ENCODE peak calls at places on chromosomes 7 and 10, in four cellular contexts. Y, A, L and K are unnamed samples.

GRCh38 chr7:69825031-69825681 is 226.9 kb downstream of the AUTS2 start:
- DNase-seq in L (no peak), Y (no peak), A (no peak), K (no peak)

GRCh38 chr10:843703-844102 is 87.8 kb downstream of the LARP4B start:
- DNase-seq in A (no peak), Y (no peak), L (no peak), K (no peak)

GRCh38 chr7:100415448-100415847 is 13.1 kb downstream of the ZCWPW1 start:
- DNase-seq in A (no peak), L (no peak), Y (no peak), K (no peak)

GRCh38 chr7:104267701-104268368 is 60.0 kb upstream of the ORC5 start:
- DNase-seq in Y (no peak), L (no peak), A (no peak), K (no peak)

GRCh38 chr7:158020706-158021095 is 566.9 kb downstream of the PTPRN2 start:
- DNase-seq in Y (no peak), A (no peak), L (no peak), K (no peak)

GRCh38 chr7:101952355-101953247 is 135.2 kb downstream of the CUX1 start:
- DNase-seq in Y (no peak), L (no peak), A (no peak), K (no peak)

GRCh38 chr10:51832652-51833383 is 133.4 kb upstream of the CSTF2T start:
- DNase-seq in L (no peak), A (no peak), Y (no peak), K (no peak)

GRCh38 chr7:37318541-37318940 is 130.1 kb downstream of the ELMO1 start:
- DNase-seq in Y (no peak), A (no peak), L (no peak), K (no peak)

GRCh38 chr10:111297351-111297848 is 220.6 kb downstream of the ADRA2A start:
- DNase-seq in L (no peak), A (no peak), Y (no peak), K (no peak)

GRCh38 chr7:376306-376969 is 86.5 kb downstream of the FOXL3 start:
- DNase-seq in Y (peak), L (peak), A (no peak), K (peak)

GRCh38 chr7:17633099-17633498 is 307.2 kb downstream of the SNX13 start:
- DNase-seq in Y (no peak), L (no peak), A (no peak), K (no peak)

GRCh38 chr10:31075434-31075833 is 43.8 kb upstream of the ZNF438 start:
- DNase-seq in A (no peak), Y (no peak), L (no peak), K (no peak)

GRCh38 chr7:38699481-38699880 is 68.3 kb upstream of the AMPH start:
- DNase-seq in L (no peak), Y (no peak), A (no peak), K (no peak)

GRCh38 chr10:129792864-129793263 is 171.2 kb downstream of the EBF3 start:
- DNase-seq in A (no peak), Y (no peak), L (no peak), K (no peak)

GRCh38 chr7:91168766-91169518 is 95.3 kb upstream of the FZD1 start:
- DNase-seq in A (no peak), L (no peak), Y (no peak), K (no peak)

GRCh38 chr10:12782537-12782936 is 219.0 kb downstream of the CCDC3 start:
- DNase-seq in L (peak), Y (no peak), A (no peak), K (no peak)

GRCh38 chr10:642186-642890 is 47.1 kb downstream of the DIP2C start:
- DNase-seq in Y (no peak), A (no peak), L (no peak), K (no peak)

GRCh38 chr10:25811141-25811685 is 122.8 kb upstream of the MYO3A start:
- DNase-seq in Y (no peak), A (no peak), L (no peak), K (no peak)

GRCh38 chr10:63929826-63930467 is 408.7 kb downstream of the REEP3 start:
- DNase-seq in L (no peak), A (no peak), Y (no peak), K (no peak)

GRCh38 chr10:71620642-71621041 is 98.9 kb downstream of the C10orf105 start:
- DNase-seq in Y (no peak), A (no peak), L (no peak), K (no peak)
- TF ChIP-seq CTCF in Y (no peak), A (no peak), L (no peak), K (no peak)

DNA sequence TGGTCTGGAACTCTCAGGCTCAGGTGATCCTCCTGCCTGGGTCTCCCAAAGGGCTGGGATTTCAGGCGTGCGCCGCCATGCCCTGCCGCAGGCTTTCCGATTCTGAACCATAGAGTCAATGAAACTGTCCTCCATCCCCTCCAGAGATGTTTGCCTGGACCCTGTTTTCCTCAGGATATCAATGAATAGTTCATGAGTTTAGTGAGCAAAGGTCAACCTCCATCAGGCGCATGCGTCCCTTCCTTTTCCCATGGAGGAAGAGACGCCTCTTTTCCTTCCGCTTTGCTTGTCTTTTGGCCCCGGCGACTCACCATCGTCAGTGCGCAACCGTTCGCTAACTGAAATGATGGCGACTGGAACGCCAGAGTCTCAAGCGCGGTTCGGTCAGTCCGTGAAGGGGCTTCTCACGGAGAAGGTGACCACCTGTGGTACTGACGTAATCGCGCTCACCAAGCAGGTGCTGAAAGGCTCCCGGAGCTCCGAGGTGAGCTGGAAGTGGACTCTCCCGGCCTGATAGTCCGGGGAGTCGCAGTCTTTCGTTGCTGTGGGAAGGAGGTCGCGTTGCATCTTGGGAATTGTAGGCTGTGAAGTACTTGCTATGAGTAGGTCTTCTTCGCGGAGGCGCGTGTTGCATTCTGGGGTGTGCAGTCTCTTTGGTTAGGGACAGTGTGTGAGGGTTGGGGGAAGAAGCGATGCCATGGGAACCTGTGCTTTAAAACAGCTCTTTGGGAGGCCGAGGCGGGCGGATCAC is at the start of gene BORCS7:
- DNase-seq in Y (peak), A (peak), L (peak), K (peak)
- TF ChIP-seq CTCF in Y (no peak), A (no peak), L (no peak), K (no peak)

DNA sequence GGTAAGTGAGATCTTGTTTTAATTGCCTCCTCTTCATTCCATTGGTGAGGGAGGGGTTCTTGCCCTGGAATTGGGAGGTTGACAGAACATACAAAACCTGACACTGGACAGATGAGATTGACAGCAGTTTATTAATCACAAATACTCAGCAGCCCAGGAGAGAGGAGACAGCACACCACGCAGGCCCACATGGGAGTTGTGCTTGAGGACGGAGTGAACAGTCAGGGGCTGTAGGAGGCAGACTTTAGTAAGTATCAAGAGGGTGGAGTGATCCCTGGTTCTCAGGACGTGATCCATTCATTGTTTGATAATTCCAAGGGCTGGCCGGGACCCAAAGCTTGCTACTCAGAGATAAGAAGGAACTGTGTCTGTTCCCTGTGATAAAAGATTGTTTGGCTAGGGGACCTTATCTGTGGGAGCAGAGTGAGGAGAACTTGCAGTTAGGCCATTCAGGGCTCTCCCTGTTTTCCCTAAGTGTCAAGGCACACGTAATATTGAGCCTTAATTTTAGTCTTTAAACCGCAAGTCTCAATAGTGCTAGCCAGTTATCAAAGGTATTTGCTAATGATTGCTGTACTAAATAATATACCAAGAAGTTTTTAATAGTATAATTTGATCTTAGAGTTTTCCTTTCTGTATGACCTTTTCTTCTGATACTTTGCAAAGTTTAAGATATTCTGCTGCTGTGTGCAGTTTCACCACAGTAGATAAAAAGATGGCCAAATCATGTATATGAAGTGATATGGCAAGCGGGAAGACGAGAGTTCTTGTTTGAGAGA is 14.5 kb downstream of the CAPZA2 start:
- DNase-seq in A (no peak), L (peak), Y (no peak), K (no peak)
- TF ChIP-seq CTCF in A (no peak), L (no peak), Y (no peak), K (no peak)

GRCh38 chr10:97827778-97828291 is 21.8 kb upstream of the GOLGA7B start:
- DNase-seq in Y (no peak), L (no peak), A (no peak), K (no peak)
- TF ChIP-seq CTCF in Y (no peak), L (no peak), A (no peak), K (no peak)

DNA sequence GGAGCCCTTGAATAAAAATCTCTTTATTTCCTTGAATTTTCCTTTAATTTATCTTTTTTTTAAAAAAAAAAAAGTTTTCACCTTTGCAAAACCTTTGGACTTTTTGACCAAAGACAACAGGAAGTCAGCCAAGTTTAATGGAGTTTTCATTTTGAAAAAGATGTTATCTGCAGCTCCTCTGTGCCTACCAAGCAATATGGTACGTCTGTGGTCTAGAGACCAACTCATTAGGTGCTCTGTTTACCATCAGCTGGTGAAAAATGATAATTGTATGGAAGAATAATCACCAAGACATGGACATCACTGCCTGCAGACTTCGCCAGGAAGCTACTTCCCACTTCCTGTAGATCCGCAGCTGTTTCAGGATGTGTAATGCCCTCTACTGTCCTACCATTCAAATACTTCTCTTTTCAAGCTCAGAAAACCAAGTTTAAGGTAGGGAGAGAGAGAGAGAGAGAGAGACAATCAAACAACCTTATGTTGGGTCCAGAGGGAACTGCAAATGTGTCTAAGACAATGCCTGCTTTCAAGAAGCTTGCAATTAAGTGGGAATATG is 18.7 kb downstream of the PLXNA4 start:
- DNase-seq in L (no peak), Y (no peak), A (no peak), K (no peak)
- TF ChIP-seq CTCF in L (no peak), Y (no peak), A (no peak), K (no peak)

GRCh38 chr10:77859200-77859864 is 67.2 kb downstream of the DLG5 start:
- DNase-seq in L (no peak), A (no peak), Y (no peak), K (no peak)
- TF ChIP-seq CTCF in L (no peak), A (no peak), Y (no peak), K (no peak)

GRCh38 chr10:101905241-101905640 is 61.6 kb upstream of the KCNIP2 start:
- DNase-seq in A (no peak), L (no peak), Y (no peak), K (no peak)

GRCh38 chr10:101903827-101904520 is 60.4 kb upstream of the KCNIP2 start:
- DNase-seq in A (no peak), Y (no peak), L (no peak), K (peak)

GRCh38 chr10:101902032-101902799 is 58.6 kb upstream of the KCNIP2 start:
- DNase-seq in A (no peak), Y (no peak), L (no peak), K (no peak)

GRCh38 chr10:101897633-101898032 is 54.0 kb upstream of the KCNIP2 start:
- DNase-seq in L (no peak), A (no peak), Y (no peak), K (no peak)

GRCh38 chr10:101901340-101901739 is 57.7 kb upstream of the KCNIP2 start:
- DNase-seq in A (no peak), Y (no peak), L (no peak), K (peak)
- TF ChIP-seq CTCF in A (no peak), Y (no peak), L (no peak), K (no peak)

GRCh38 chr7:33127085-33127484 is 2.3 kb upstream of the BBS9 start:
- DNase-seq in Y (no peak), L (no peak), A (no peak), K (no peak)

GRCh38 chr7:33129806-33130153 is 416 bp downstream of the BBS9 start:
- DNase-seq in L (no peak), Y (no peak), A (no peak), K (no peak)

GRCh38 chr7:33128631-33128989 is 754 bp upstream of the BBS9 start:
- DNase-seq in A (no peak), L (no peak), Y (no peak), K (no peak)

GRCh38 chr7:33130184-33130583 is 820 bp downstream of the BBS9 start:
- DNase-seq in A (no peak), Y (no peak), L (no peak), K (no peak)

GRCh38 chr7:33128990-33129805 is at the start of gene BBS9:
- DNase-seq in A (peak), Y (peak), L (peak), K (peak)
- TF ChIP-seq CTCF in A (no peak), Y (peak), L (no peak), K (no peak)

DNA sequence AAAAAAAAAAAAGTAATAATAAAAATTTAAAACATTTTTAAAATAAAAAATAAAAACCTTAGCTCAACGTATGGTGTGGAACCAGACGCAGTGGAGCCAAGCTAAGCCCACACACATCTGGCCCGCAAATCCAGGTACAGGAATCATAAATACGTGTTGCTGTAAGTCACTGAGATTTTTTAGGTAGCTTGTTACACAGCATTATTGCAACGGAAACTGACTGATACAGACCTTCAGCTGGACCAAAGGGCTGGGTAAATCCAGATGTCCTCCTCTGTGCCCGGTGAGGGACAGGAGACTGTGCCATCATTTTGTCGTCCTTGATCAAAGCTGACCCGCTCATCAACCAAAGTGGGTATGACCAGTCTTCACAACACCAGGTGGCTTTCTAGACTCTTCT is 104.9 kb downstream of the TMEM130 start:
- DNase-seq in A (no peak), L (no peak), Y (no peak), K (no peak)
- TF ChIP-seq CTCF in A (no peak), L (no peak), Y (no peak), K (no peak)